ENCODE peak calls at places on chromosome 4, in eight cellular contexts. F is aorta; Y is AG08395; Z is ovary; K is activated B cell treated with CpG ODN at 0.5 μM for 24 hours; J is stimulated activated CD4-positive, alpha-beta T cell treated with anti-CD3 and anti-CD28 coated beads, Interleukin-1b, Interleukin-23, amount 100 ng/mL, for 4 hours; B is BJ; L is CD8-positive, alpha-beta memory T cell. S is an unnamed sample.

GRCh38 chr4:60822986-60823385 is 377.1 kb upstream of the ADGRL3 start:
- DNase-seq in F (no peak), Y (no peak), Z (no peak), K (no peak), J (no peak), B (no peak), L (no peak), S (peak)

GRCh38 chr4:87077834-87078585 is 142.4 kb downstream of the KLHL8 start:
- DNase-seq in F (no peak), Y (no peak), Z (no peak), K (no peak), J (no peak), B (no peak), L (no peak), S (no peak)

GRCh38 chr4:138410266-138410665 is 168.1 kb upstream of the SLC7A11 start:
- DNase-seq in F (no peak), Y (no peak), Z (no peak), K (no peak), J (no peak), B (no peak), L (no peak), S (no peak)

GRCh38 chr4:66564901-66565648 is 894.8 kb upstream of the EPHA5 start:
- DNase-seq in F (no peak), Y (no peak), Z (no peak), K (no peak), J (no peak), B (peak), L (no peak), S (no peak)

GRCh38 chr4:147590249-147590920 is 26.8 kb upstream of the TMEM184C start:
- DNase-seq in F (peak), Y (peak), Z (peak), K (no peak), J (peak), B (no peak), L (peak), S (no peak)

GRCh38 chr4:71406459-71406963 is 67.7 kb downstream of the SLC4A4 start:
- DNase-seq in F (no peak), Y (peak), Z (no peak), K (no peak), J (no peak), B (no peak), L (no peak), S (no peak)

GRCh38 chr4:169439244-169439643 is 168.5 kb upstream of the SH3RF1 start:
- DNase-seq in F (no peak), Y (no peak), Z (no peak), K (no peak), J (no peak), B (no peak), L (no peak), S (no peak)

GRCh38 chr4:8316911-8317351 is 47.4 kb downstream of the HTRA3 start:
- DNase-seq in F (peak), Y (no peak), Z (no peak), K (peak), J (no peak), B (no peak), L (no peak), S (no peak)

GRCh38 chr4:54281060-54281781 is 52.1 kb downstream of the PDGFRA start:
- DNase-seq in F (peak), Y (peak), Z (peak), K (no peak), J (no peak), B (peak), L (no peak), S (no peak)

GRCh38 chr4:121666091-121666679 is 30.6 kb downstream of the ANXA5 start:
- DNase-seq in F (no peak), Y (no peak), Z (no peak), K (no peak), J (no peak), B (no peak), L (no peak), S (no peak)

GRCh38 chr4:73341454-73341853 is 62.6 kb upstream of the ALB start:
- DNase-seq in F (no peak), Y (peak), Z (peak), K (no peak), J (no peak), B (no peak), L (no peak), S (no peak)

GRCh38 chr4:98399915-98400314 is 138.7 kb downstream of the RAP1GDS1 start:
- DNase-seq in F (no peak), Y (no peak), Z (no peak), K (no peak), J (no peak), B (no peak), L (no peak), S (no peak)

GRCh38 chr4:82043081-82043808 is 330.5 kb downstream of the HNRNPD start:
- DNase-seq in F (no peak), Y (no peak), Z (no peak), K (no peak), J (no peak), B (no peak), L (no peak), S (no peak)

GRCh38 chr4:184165291-184165690 is 52.4 kb downstream of the ENPP6 start:
- DNase-seq in F (no peak), Y (no peak), Z (no peak), K (no peak), J (no peak), B (no peak), L (no peak), S (no peak)

S was measured in cerebellar nuclear complex.